ENCODE peak calls at places on chromosomes 3 and 15, in ten cellular contexts. J is thoracic aorta; E is cardiac fibroblast; U is NB4; R is neural progenitor cell; N is right atrium auricular region; X is adipocyte; O is CD4-positive, alpha-beta memory T cell; S is spleen; K is kidney. W is an unnamed sample.

GRCh38 chr3:72907851-72908620 is 20.2 kb downstream of the GXYLT2 start:
- DNase-seq in R (no peak), E (peak), N (peak), O (no peak), X (peak), U (no peak), K (no peak), S (no peak), J (peak), W (peak)

GRCh38 chr3:59771760-59772159 is 721.9 kb upstream of the CFAP20DC start:
- DNase-seq in J (no peak), N (no peak), E (peak), R (no peak), X (peak), U (no peak), K (no peak), S (no peak), O (no peak), W (no peak)

GRCh38 chr3:140276698-140277097 is 341.7 kb downstream of the CLSTN2 start:
- DNase-seq in R (peak), U (peak), K (no peak), E (peak), J (no peak), O (no peak), N (no peak), S (no peak), X (peak), W (peak)

GRCh38 chr3:30611613-30612421 is 5.4 kb downstream of the TGFBR2 start:
- DNase-seq in N (no peak), E (peak), U (peak), R (no peak), K (no peak), S (no peak), X (peak), O (no peak), J (no peak), W (no peak)

GRCh38 chr3:129316121-129317013 is 37.7 kb downstream of the HMCES start:
- DNase-seq in K (peak), S (peak), U (peak), E (peak), X (peak), N (peak), R (peak), J (peak), O (peak), W (no peak)

GRCh38 chr3:65729553-65729952 is 309.2 kb downstream of the MAGI1 start:
- DNase-seq in S (no peak), U (no peak), J (no peak), E (peak), O (no peak), X (peak), R (no peak), K (no peak), N (no peak), W (peak)

GRCh38 chr15:74776851-74777768 is 4.8 kb upstream of the CSK start:
- DNase-seq in K (no peak), X (peak), E (peak), R (peak), U (peak), O (peak), S (peak), J (no peak), N (no peak), W (no peak)

GRCh38 chr3:102085431-102086226 is 236.3 kb downstream of the NFKBIZ start:
- DNase-seq in J (no peak), S (no peak), E (no peak), K (no peak), X (no peak), O (no peak), R (no peak), N (no peak), U (no peak), W (no peak)

GRCh38 chr3:126083511-126083912 is 412 bp downstream of the SLC41A3 start:
- DNase-seq in U (peak), R (peak), X (peak), O (no peak), N (no peak), S (peak), K (no peak), E (peak), J (no peak), W (no peak)

GRCh38 chr3:143352850-143353550 is 233.4 kb downstream of the CHST2 start:
- DNase-seq in R (peak), S (no peak), O (no peak), K (no peak), J (no peak), U (no peak), N (no peak), X (no peak), E (no peak), W (no peak)

GRCh38 chr3:124467980-124468902 is 262.0 kb upstream of the UMPS start:
- DNase-seq in N (no peak), K (peak), J (no peak), R (peak), S (no peak), X (peak), O (no peak), U (peak), E (peak), W (no peak)

GRCh38 chr15:39075311-39075710 is 505.6 kb upstream of the THBS1 start:
- DNase-seq in X (no peak), R (no peak), J (no peak), S (no peak), E (peak), N (no peak), K (no peak), U (no peak), O (no peak), W (no peak)

GRCh38 chr3:25338158-25338725 is 89.8 kb upstream of the RARB start:
- DNase-seq in J (no peak), O (no peak), X (peak), K (no peak), N (no peak), R (peak), S (no peak), U (no peak), E (no peak), W (no peak)

GRCh38 chr3:192259661-192260060 is 467.7 kb downstream of the FGF12 start:
- DNase-seq in K (no peak), O (no peak), X (no peak), N (no peak), E (no peak), R (no peak), U (no peak), S (no peak), J (no peak), W (no peak)

GRCh38 chr3:195236076-195236798 is 34.7 kb downstream of the XXYLT1 start:
- DNase-seq in N (no peak), X (no peak), E (no peak), O (no peak), U (no peak), J (no peak), R (no peak), K (no peak), S (peak), W (no peak)

GRCh38 chr15:26628879-26629529 is 143.9 kb downstream of the GABRB3 start:
- DNase-seq in J (no peak), E (peak), K (peak), O (no peak), R (peak), X (no peak), N (no peak), S (peak), U (no peak), W (no peak)

GRCh38 chr3:99532246-99532645 is 106.1 kb upstream of the COL8A1 start:
- DNase-seq in J (no peak), K (no peak), O (no peak), R (peak), E (peak), S (no peak), N (no peak), U (peak), X (peak), W (no peak)

GRCh38 chr3:13544293-13544831 is 4.6 kb upstream of the FBLN2 start:
- DNase-seq in E (peak), K (peak), J (no peak), S (no peak), N (no peak), U (no peak), O (peak), R (no peak), X (peak), W (peak)

GRCh38 chr3:166902374-166902773 is 477.7 kb downstream of the ZBBX start:
- DNase-seq in K (no peak), X (peak), U (no peak), J (no peak), E (no peak), S (no peak), R (no peak), O (no peak), N (no peak), W (no peak)

GRCh38 chr3:8491246-8491645 is 10.4 kb upstream of the LMCD1 start:
- DNase-seq in E (no peak), J (no peak), S (no peak), K (no peak), O (no peak), N (no peak), R (no peak), X (no peak), U (no peak), W (no peak)

GRCh38 chr15:47908950-47909670 is 191.8 kb downstream of the SEMA6D start:
- DNase-seq in X (no peak), E (no peak), O (no peak), J (no peak), N (no peak), U (no peak), K (no peak), S (no peak), R (no peak), W (no peak)

GRCh38 chr3:174355505-174355904 is 503.6 kb upstream of the NAALADL2 start:
- DNase-seq in J (no peak), R (peak), E (peak), N (no peak), X (no peak), U (peak), S (no peak), O (no peak), K (no peak), W (no peak)

GRCh38 chr15:27028836-27029482 is 58.0 kb downstream of the GABRG3 start:
- DNase-seq in N (no peak), J (no peak), S (no peak), E (no peak), K (no peak), X (no peak), U (no peak), O (no peak), R (peak), W (no peak)

GRCh38 chr3:106197532-106198187 is 328.8 kb upstream of the CBLB start:
- DNase-seq in S (no peak), E (peak), K (no peak), N (no peak), J (no peak), U (no peak), O (no peak), R (no peak), X (no peak), W (no peak)

GRCh38 chr3:106255870-106256248 is 387.0 kb upstream of the CBLB start:
- DNase-seq in K (no peak), J (no peak), X (no peak), R (no peak), U (no peak), O (no peak), S (peak), N (no peak), E (no peak), W (no peak)

GRCh38 chr3:66997560-66998074 is 490 bp upstream of the KBTBD8 start:
- DNase-seq in O (no peak), E (no peak), X (peak), S (peak), K (no peak), N (peak), J (no peak), U (no peak), R (no peak), W (no peak)

GRCh38 chr3:189353988-189354735 is 182.4 kb downstream of the TPRG1 start:
- DNase-seq in X (no peak), J (no peak), E (no peak), U (no peak), O (no peak), S (no peak), R (no peak), N (no peak), K (no peak), W (no peak)

GRCh38 chr3:153115326-153115725 is 46.7 kb upstream of the RAP2B start:
- DNase-seq in J (no peak), E (no peak), K (no peak), R (no peak), U (no peak), S (no peak), N (no peak), O (no peak), X (no peak), W (no peak)

GRCh38 chr3:123605789-123606234 is 21.0 kb upstream of the HACD2 start:
- DNase-seq in R (no peak), K (no peak), S (no peak), E (no peak), X (no peak), J (no peak), O (no peak), N (no peak), U (peak), W (no peak)

GRCh38 chr3:131216340-131216739 is 165.2 kb upstream of the NUDT16 start:
- DNase-seq in X (peak), J (no peak), N (no peak), R (no peak), K (no peak), O (no peak), S (no peak), U (no peak), E (peak), W (no peak)

GRCh38 chr15:90401499-90401898 is 13.5 kb downstream of the IQGAP1 start:
- DNase-seq in J (no peak), R (no peak), U (no peak), X (no peak), E (no peak), K (no peak), S (no peak), N (no peak), O (no peak), W (no peak)
- H3K4me3 ChIP-seq in J (peak), R (no peak), U (peak), X (peak), E (no peak), K (peak), S (no peak), N (no peak), O (no peak), W (no peak)

DNA sequence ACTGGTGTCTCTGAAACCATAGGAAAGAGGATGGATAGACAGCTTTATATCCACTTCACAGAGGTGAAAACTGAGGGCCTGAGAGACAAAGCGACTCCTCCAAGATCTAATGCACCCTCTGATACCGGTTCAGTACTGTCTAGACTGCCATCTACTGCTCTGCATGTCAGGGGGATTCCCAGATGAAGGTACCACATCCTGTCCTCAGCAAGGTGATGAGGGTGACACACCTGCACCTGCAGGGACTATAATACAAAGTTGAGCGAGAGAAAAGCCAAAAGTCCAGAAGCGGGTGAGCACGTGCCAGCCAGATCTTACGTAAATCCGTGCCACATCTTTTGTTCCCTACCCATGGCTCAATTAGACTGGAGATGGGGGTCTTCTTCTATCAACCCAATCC is 32.5 kb upstream of the HES1 start:
- DNase-seq in X (no peak), O (peak), E (no peak), U (no peak), N (no peak), S (no peak), J (no peak), R (no peak), K (no peak), W (no peak)
- H3K4me3 ChIP-seq in X (no peak), O (no peak), E (no peak), U (no peak), N (no peak), S (no peak), J (no peak), R (no peak), K (no peak), W (no peak)

GRCh38 chr15:33067456-33067855 is 127.1 kb downstream of the FMN1 start:
- DNase-seq in S (no peak), J (no peak), X (peak), R (no peak), O (no peak), N (no peak), K (no peak), U (no peak), E (no peak), W (no peak)

GRCh38 chr15:33069161-33069560 is 125.4 kb downstream of the FMN1 start:
- DNase-seq in U (no peak), K (no peak), E (no peak), X (no peak), R (no peak), O (no peak), S (no peak), N (no peak), J (no peak), W (no peak)

GRCh38 chr15:33066584-33066983 is 127.9 kb downstream of the FMN1 start:
- DNase-seq in J (no peak), U (no peak), K (no peak), S (no peak), N (no peak), X (no peak), E (no peak), O (no peak), R (no peak), W (no peak)

GRCh38 chr15:33068007-33068441 is 126.5 kb downstream of the FMN1 start:
- DNase-seq in S (no peak), X (peak), O (no peak), U (peak), J (no peak), R (peak), E (no peak), N (no peak), K (peak), W (peak)

GRCh38 chr15:33068531-33068990 is 126.0 kb downstream of the FMN1 start:
- DNase-seq in K (peak), O (no peak), R (peak), X (peak), S (no peak), U (no peak), J (no peak), N (no peak), E (peak), W (no peak)
- H3K4me3 ChIP-seq in K (peak), O (no peak), R (no peak), X (no peak), S (no peak), U (no peak), J (peak), N (no peak), E (no peak), W (no peak)

GRCh38 chr15:67063689-67064606 is 1.5 kb upstream of the SMAD3 start:
- DNase-seq in S (no peak), X (no peak), E (peak), R (peak), K (peak), O (peak), N (no peak), J (no peak), U (peak), W (no peak)
- H3K4me3 ChIP-seq in S (no peak), X (peak), E (no peak), R (peak), K (peak), O (no peak), N (no peak), J (no peak), U (peak), W (no peak)

DNA sequence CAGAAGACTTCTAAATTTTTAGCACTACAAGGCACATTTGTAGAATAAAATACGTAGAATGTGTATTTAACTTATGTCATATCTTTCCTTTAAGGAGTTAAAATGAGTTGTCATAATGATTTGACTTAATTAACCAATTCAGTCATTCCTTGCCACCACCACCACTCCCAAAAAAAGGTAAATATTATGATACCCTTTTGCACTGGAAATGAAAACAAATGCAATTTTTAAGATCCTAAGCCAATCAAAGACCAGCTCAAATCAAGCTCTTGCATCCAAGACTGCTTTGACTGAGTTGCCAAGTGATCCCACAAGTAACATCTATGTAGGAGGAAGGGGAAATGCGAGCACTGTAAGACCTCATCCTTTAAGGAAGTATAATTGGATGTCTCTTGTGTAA is 426.6 kb upstream of the ATP11B start:
- DNase-seq in X (no peak), K (no peak), O (no peak), E (no peak), N (no peak), R (no peak), U (no peak), J (no peak), S (no peak), W (no peak)
- H3K4me3 ChIP-seq in X (no peak), K (no peak), O (no peak), E (no peak), N (no peak), R (no peak), U (no peak), J (no peak), S (no peak), W (no peak)

DNA sequence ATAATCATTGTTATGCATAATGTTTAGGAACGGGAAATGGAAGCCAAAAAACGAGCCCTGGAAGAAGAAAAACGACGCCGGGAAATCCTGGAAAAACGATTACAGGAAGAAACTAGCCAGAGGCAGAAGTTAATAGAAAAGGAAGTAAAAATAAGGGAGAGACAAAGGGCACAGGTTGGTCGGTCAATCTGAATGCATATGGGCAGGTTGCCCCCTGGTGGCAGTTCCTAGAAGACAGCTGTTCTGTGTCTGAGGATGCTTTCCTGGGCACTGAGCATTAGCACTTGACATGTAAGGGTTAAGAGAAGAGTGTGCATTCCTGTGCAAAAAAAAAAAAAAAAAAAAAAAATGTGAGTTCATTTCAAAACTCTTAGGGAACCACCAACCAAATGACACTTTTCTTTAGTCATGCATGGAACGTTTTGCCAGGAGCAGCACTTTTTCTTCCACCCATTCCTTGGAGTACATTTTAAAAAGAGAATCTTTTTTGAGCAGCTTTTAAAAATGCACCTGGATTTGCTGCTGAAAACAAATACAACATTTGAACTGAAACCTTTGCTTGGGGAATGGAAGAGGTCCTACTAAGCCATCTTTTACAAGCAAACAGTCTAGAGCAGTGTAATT is 11.1 kb upstream of the ABHD10 start:
- DNase-seq in N (peak), J (peak), S (peak), O (peak), X (peak), K (peak), U (peak), E (peak), R (peak), W (peak)
- H3K4me3 ChIP-seq in N (no peak), J (no peak), S (no peak), O (no peak), X (no peak), K (no peak), U (no peak), E (no peak), R (no peak), W (no peak)

GRCh38 chr3:11095932-11096265 is 58.4 kb upstream of the HRH1 start:
- DNase-seq in X (peak), U (peak), N (no peak), O (no peak), E (peak), J (no peak), K (no peak), R (peak), S (no peak), W (no peak)
- H3K4me3 ChIP-seq in X (peak), U (peak), N (no peak), O (no peak), E (no peak), J (peak), K (no peak), R (no peak), S (no peak), W (no peak)

GRCh38 chr15:88702983-88703382 is 64.2 kb downstream of the ISG20 start:
- DNase-seq in J (no peak), U (no peak), S (no peak), R (no peak), N (no peak), E (peak), O (no peak), K (no peak), X (no peak), W (no peak)

GRCh38 chr15:88703533-88703932 is 64.7 kb downstream of the ISG20 start:
- DNase-seq in O (no peak), R (no peak), J (no peak), K (no peak), U (no peak), N (no peak), X (no peak), S (no peak), E (no peak), W (no peak)

GRCh38 chr15:88705769-88706165 is 67.0 kb downstream of the ISG20 start:
- DNase-seq in K (no peak), E (no peak), S (no peak), R (no peak), O (no peak), X (no peak), J (no peak), N (no peak), U (no peak), W (no peak)

GRCh38 chr15:88707766-88708165 is 69.0 kb downstream of the ISG20 start:
- DNase-seq in U (no peak), E (peak), X (peak), N (no peak), S (no peak), K (no peak), R (no peak), O (no peak), J (no peak), W (no peak)

GRCh38 chr15:88704791-88705768 is 66.3 kb downstream of the ISG20 start:
- DNase-seq in U (no peak), S (no peak), O (no peak), X (peak), K (no peak), R (peak), J (peak), N (no peak), E (peak), W (peak)
- H3K4me3 ChIP-seq in U (no peak), S (peak), O (no peak), X (peak), K (peak), R (peak), J (peak), N (peak), E (peak), W (peak)